ENCODE peak calls at places on chromosomes 13 and 19, in four cellular contexts. S is stimulated activated CD4-positive, alpha-beta T cell treated with anti-CD3 and anti-CD28 coated beads, Interleukin-1b, Interleukin-23, amount 100 ng/mL, for 4 hours; K is NCI-H460; L is NCI-H2081. G is an unnamed sample.

GRCh38 chr13:28495586-28496564 is 947 bp upstream of the FLT1 start:
- DNase-seq in S (no peak), L (no peak), K (no peak), G (no peak)

GRCh38 chr19:18415177-18415867 is 3.9 kb upstream of the SSBP4 start:
- DNase-seq in K (no peak), S (no peak), L (peak; percentile 68), G (peak; percentile 28)

GRCh38 chr13:92849381-92849780 is 377.2 kb upstream of the GPC6 start:
- DNase-seq in L (no peak), S (no peak), K (no peak), G (no peak)

GRCh38 chr19:632228-633067 is 889 bp downstream of the POLRMT start:
- DNase-seq in K (peak; percentile 28), S (no peak), L (peak; percentile 4), G (no peak)

GRCh38 chr19:34662919-34663318 is 14.0 kb downstream of the SCGB2B2 start:
- DNase-seq in S (peak; percentile 18), L (no peak), K (peak; percentile 16), G (peak; percentile 2)

GRCh38 chr19:18995804-18996241 is 37.5 kb downstream of the SUGP2 start:
- DNase-seq in S (no peak), K (peak; percentile 46), L (peak; percentile 4), G (peak; percentile 85)

GRCh38 chr13:20411638-20412342 is 113.9 kb downstream of the CRYL1 start:
- DNase-seq in K (no peak), S (peak; percentile 32), L (no peak), G (no peak)

GRCh38 chr19:17520865-17521264 is 9.4 kb downstream of the PGLS start:
- DNase-seq in L (no peak), K (no peak), S (no peak), G (peak; percentile 23)

GRCh38 chr13:61728468-61728867 is 312.8 kb upstream of the PCDH20 start:
- DNase-seq in K (peak; percentile 6), S (no peak), L (no peak), G (no peak)

G was measured in midbrain.